ENCODE peak calls at places on chromosomes 11 and 22, in eight cellular contexts. One of them, this sample, is unnamed.
A peak's percentile ranks its signal among the peaks of the same experiment; 100 is the strongest.

GRCh38 chr11:6856871-6857270 is 6.0 kb upstream of the OR10A2 start:
- DNase-seq in stomach: no peak
- DNase-seq in astrocyte: no peak
- DNase-seq in heart left ventricle: no peak
- DNase-seq in HFF-Myc: no peak
- DNase-seq in endothelial cell of umbilical vein: no peak
- DNase-seq in astrocyte of the spinal cord: no peak
- DNase-seq in astrocyte of the cerebellum: no peak
- DNase-seq in this sample: peak; percentile 48

GRCh38 chr11:133997556-133997955 is 40.8 kb upstream of the IGSF9B start:
- DNase-seq in stomach: no peak
- DNase-seq in astrocyte: no peak
- DNase-seq in heart left ventricle: no peak
- DNase-seq in HFF-Myc: no peak
- DNase-seq in endothelial cell of umbilical vein: no peak
- DNase-seq in astrocyte of the spinal cord: no peak
- DNase-seq in astrocyte of the cerebellum: no peak
- DNase-seq in this sample: no peak

GRCh38 chr22:28021998-28022660 is 103.1 kb upstream of the PITPNB start:
- DNase-seq in stomach: peak; percentile 21
- DNase-seq in astrocyte: no peak
- DNase-seq in heart left ventricle: no peak
- DNase-seq in HFF-Myc: no peak
- DNase-seq in endothelial cell of umbilical vein: no peak
- DNase-seq in astrocyte of the spinal cord: no peak
- DNase-seq in astrocyte of the cerebellum: no peak
- DNase-seq in this sample: no peak

GRCh38 chr11:1336836-1337646 is 27.6 kb upstream of the TOLLIP start:
- DNase-seq in stomach: no peak
- DNase-seq in astrocyte: no peak
- DNase-seq in heart left ventricle: peak; percentile 56
- DNase-seq in HFF-Myc: no peak
- DNase-seq in endothelial cell of umbilical vein: no peak
- DNase-seq in astrocyte of the spinal cord: no peak
- DNase-seq in astrocyte of the cerebellum: no peak
- DNase-seq in this sample: no peak

GRCh38 chr11:59219836-59220235 is 7.1 kb upstream of the MPEG1 start:
- DNase-seq in stomach: no peak
- DNase-seq in astrocyte: no peak
- DNase-seq in heart left ventricle: no peak
- DNase-seq in HFF-Myc: no peak
- DNase-seq in endothelial cell of umbilical vein: no peak
- DNase-seq in astrocyte of the spinal cord: no peak
- DNase-seq in astrocyte of the cerebellum: no peak
- DNase-seq in this sample: peak; percentile 38

GRCh38 chr11:72380132-72380503 is 54.2 kb downstream of the CLPB start:
- DNase-seq in stomach: no peak
- DNase-seq in astrocyte: peak; percentile 10
- DNase-seq in heart left ventricle: no peak
- DNase-seq in HFF-Myc: no peak
- DNase-seq in endothelial cell of umbilical vein: no peak
- DNase-seq in astrocyte of the spinal cord: no peak
- DNase-seq in astrocyte of the cerebellum: no peak
- DNase-seq in this sample: no peak

GRCh38 chr11:112555491-112556364 is 295.1 kb upstream of the PLET1 start:
- DNase-seq in stomach: peak; percentile 77
- DNase-seq in astrocyte: peak; percentile 4
- DNase-seq in heart left ventricle: peak; percentile 57
- DNase-seq in HFF-Myc: peak; percentile 16
- DNase-seq in endothelial cell of umbilical vein: peak; percentile 43
- DNase-seq in astrocyte of the spinal cord: peak; percentile 8
- DNase-seq in astrocyte of the cerebellum: no peak
- DNase-seq in this sample: peak; percentile 28

GRCh38 chr11:44817207-44817944 is 90.6 kb downstream of the TSPAN18 start:
- DNase-seq in stomach: no peak
- DNase-seq in astrocyte: peak; percentile 49
- DNase-seq in heart left ventricle: no peak
- DNase-seq in HFF-Myc: no peak
- DNase-seq in endothelial cell of umbilical vein: no peak
- DNase-seq in astrocyte of the spinal cord: peak; percentile 5
- DNase-seq in astrocyte of the cerebellum: no peak
- DNase-seq in this sample: peak; percentile 45

GRCh38 chr22:24424001-24424900 is 3.1 kb upstream of the ADORA2A start:
- DNase-seq in stomach: no peak
- DNase-seq in astrocyte: no peak
- DNase-seq in heart left ventricle: peak; percentile 30
- DNase-seq in HFF-Myc: no peak
- DNase-seq in endothelial cell of umbilical vein: no peak
- DNase-seq in astrocyte of the spinal cord: no peak
- DNase-seq in astrocyte of the cerebellum: no peak
- DNase-seq in this sample: no peak

GRCh38 chr11:43920598-43921419 is 21.6 kb upstream of the C11orf96 start:
- DNase-seq in stomach: peak; percentile 46
- DNase-seq in astrocyte: peak; percentile 100
- DNase-seq in heart left ventricle: peak; percentile 70
- DNase-seq in HFF-Myc: peak; percentile 89
- DNase-seq in endothelial cell of umbilical vein: peak; percentile 96
- DNase-seq in astrocyte of the spinal cord: peak; percentile 99
- DNase-seq in astrocyte of the cerebellum: peak; percentile 98
- DNase-seq in this sample: peak; percentile 100

GRCh38 chr11:69240332-69241074 is 53.5 kb upstream of the MYEOV start:
- DNase-seq in stomach: peak; percentile 49
- DNase-seq in astrocyte: no peak
- DNase-seq in heart left ventricle: no peak
- DNase-seq in HFF-Myc: no peak
- DNase-seq in endothelial cell of umbilical vein: no peak
- DNase-seq in astrocyte of the spinal cord: no peak
- DNase-seq in astrocyte of the cerebellum: no peak
- DNase-seq in this sample: peak; percentile 26

GRCh38 chr22:47564651-47565050 is 802.2 kb downstream of the TBC1D22A start:
- DNase-seq in stomach: no peak
- DNase-seq in astrocyte: no peak
- DNase-seq in heart left ventricle: no peak
- DNase-seq in HFF-Myc: no peak
- DNase-seq in endothelial cell of umbilical vein: no peak
- DNase-seq in astrocyte of the spinal cord: no peak
- DNase-seq in astrocyte of the cerebellum: no peak
- DNase-seq in this sample: no peak

GRCh38 chr11:32580967-32581366 is 2.7 kb upstream of the EIF3M start:
- DNase-seq in stomach: no peak
- DNase-seq in astrocyte: no peak
- DNase-seq in heart left ventricle: no peak
- DNase-seq in HFF-Myc: no peak
- DNase-seq in endothelial cell of umbilical vein: no peak
- DNase-seq in astrocyte of the spinal cord: no peak
- DNase-seq in astrocyte of the cerebellum: no peak
- DNase-seq in this sample: peak; percentile 37

GRCh38 chr11:11966826-11967668 is 41.4 kb downstream of the DKK3 start:
- DNase-seq in stomach: peak; percentile 79
- DNase-seq in astrocyte: no peak
- DNase-seq in heart left ventricle: peak; percentile 87
- DNase-seq in HFF-Myc: no peak
- DNase-seq in endothelial cell of umbilical vein: peak; percentile 49
- DNase-seq in astrocyte of the spinal cord: no peak
- DNase-seq in astrocyte of the cerebellum: no peak
- DNase-seq in this sample: peak; percentile 37

GRCh38 chr11:25981998-25982397 is 349.9 kb upstream of the ANO3 start:
- DNase-seq in stomach: no peak
- DNase-seq in astrocyte: peak; percentile 29
- DNase-seq in heart left ventricle: no peak
- DNase-seq in HFF-Myc: peak; percentile 53
- DNase-seq in endothelial cell of umbilical vein: peak; percentile 72
- DNase-seq in astrocyte of the spinal cord: peak; percentile 71
- DNase-seq in astrocyte of the cerebellum: peak; percentile 55
- DNase-seq in this sample: peak; percentile 84

GRCh38 chr11:63705526-63705925 is 24.2 kb downstream of the RTN3 start:
- DNase-seq in stomach: no peak
- DNase-seq in astrocyte: no peak
- DNase-seq in heart left ventricle: no peak
- DNase-seq in HFF-Myc: no peak
- DNase-seq in endothelial cell of umbilical vein: peak; percentile 49
- DNase-seq in astrocyte of the spinal cord: no peak
- DNase-seq in astrocyte of the cerebellum: no peak
- DNase-seq in this sample: no peak
- TF ChIP-seq CTCF in stomach: no peak
- TF ChIP-seq CTCF in astrocyte: no peak
- TF ChIP-seq CTCF in heart left ventricle: no peak
- TF ChIP-seq CTCF in HFF-Myc: no peak
- TF ChIP-seq CTCF in endothelial cell of umbilical vein: no peak
- TF ChIP-seq CTCF in astrocyte of the spinal cord: no peak
- TF ChIP-seq CTCF in astrocyte of the cerebellum: no peak
- TF ChIP-seq CTCF in this sample: no peak

GRCh38 chr11:123481647-123482046 is 51.6 kb downstream of the GRAMD1B start:
- DNase-seq in stomach: no peak
- DNase-seq in astrocyte: no peak
- DNase-seq in heart left ventricle: no peak
- DNase-seq in HFF-Myc: no peak
- DNase-seq in endothelial cell of umbilical vein: no peak
- DNase-seq in astrocyte of the spinal cord: no peak
- DNase-seq in astrocyte of the cerebellum: no peak
- DNase-seq in this sample: no peak

GRCh38 chr11:123479048-123479837 is 49.2 kb downstream of the GRAMD1B start:
- DNase-seq in stomach: no peak
- DNase-seq in astrocyte: no peak
- DNase-seq in heart left ventricle: no peak
- DNase-seq in HFF-Myc: no peak
- DNase-seq in endothelial cell of umbilical vein: no peak
- DNase-seq in astrocyte of the spinal cord: no peak
- DNase-seq in astrocyte of the cerebellum: no peak
- DNase-seq in this sample: no peak

GRCh38 chr11:123482225-123482624 is 52.2 kb downstream of the GRAMD1B start:
- DNase-seq in stomach: no peak
- DNase-seq in astrocyte: no peak
- DNase-seq in heart left ventricle: no peak
- DNase-seq in HFF-Myc: no peak
- DNase-seq in endothelial cell of umbilical vein: no peak
- DNase-seq in astrocyte of the spinal cord: no peak
- DNase-seq in astrocyte of the cerebellum: no peak
- DNase-seq in this sample: no peak

GRCh38 chr11:123478352-123478986 is 48.4 kb downstream of the GRAMD1B start:
- DNase-seq in stomach: peak; percentile 43
- DNase-seq in astrocyte: peak; percentile 62
- DNase-seq in heart left ventricle: peak; percentile 50
- DNase-seq in HFF-Myc: peak; percentile 71
- DNase-seq in endothelial cell of umbilical vein: peak; percentile 76
- DNase-seq in astrocyte of the spinal cord: peak; percentile 83
- DNase-seq in astrocyte of the cerebellum: peak; percentile 76
- DNase-seq in this sample: peak; percentile 85

GRCh38 chr11:123480290-123480815 is 50.3 kb downstream of the GRAMD1B start:
- DNase-seq in stomach: no peak
- DNase-seq in astrocyte: no peak
- DNase-seq in heart left ventricle: no peak
- DNase-seq in HFF-Myc: no peak
- DNase-seq in endothelial cell of umbilical vein: no peak
- DNase-seq in astrocyte of the spinal cord: no peak
- DNase-seq in astrocyte of the cerebellum: no peak
- DNase-seq in this sample: no peak
- H3K4me3 ChIP-seq in stomach: no peak overlapping the region
- H3K4me3 ChIP-seq in astrocyte: no peak overlapping the region
- H3K4me3 ChIP-seq in heart left ventricle: no peak overlapping the region
- H3K4me3 ChIP-seq in HFF-Myc: no peak overlapping the region
- H3K4me3 ChIP-seq in endothelial cell of umbilical vein: no peak overlapping the region
- H3K4me3 ChIP-seq in astrocyte of the spinal cord: no peak overlapping the region
- H3K4me3 ChIP-seq in astrocyte of the cerebellum: no peak overlapping the region
- H3K4me3 ChIP-seq in this sample: no peak overlapping the region

GRCh38 chr11:64856382-64857227 is 12.2 kb upstream of the CDC42BPG start:
- DNase-seq in stomach: peak; percentile 82
- DNase-seq in astrocyte: peak; percentile 72
- DNase-seq in heart left ventricle: peak; percentile 86
- DNase-seq in HFF-Myc: no peak
- DNase-seq in endothelial cell of umbilical vein: peak; percentile 86
- DNase-seq in astrocyte of the spinal cord: peak; percentile 62
- DNase-seq in astrocyte of the cerebellum: no peak
- DNase-seq in this sample: peak; percentile 90
- TF ChIP-seq CTCF in stomach: no peak
- TF ChIP-seq CTCF in astrocyte: no peak
- TF ChIP-seq CTCF in heart left ventricle: no peak
- TF ChIP-seq CTCF in HFF-Myc: no peak
- TF ChIP-seq CTCF in endothelial cell of umbilical vein: peak; percentile 16
- TF ChIP-seq CTCF in astrocyte of the spinal cord: no peak
- TF ChIP-seq CTCF in astrocyte of the cerebellum: no peak
- TF ChIP-seq CTCF in this sample: no peak

DNA sequence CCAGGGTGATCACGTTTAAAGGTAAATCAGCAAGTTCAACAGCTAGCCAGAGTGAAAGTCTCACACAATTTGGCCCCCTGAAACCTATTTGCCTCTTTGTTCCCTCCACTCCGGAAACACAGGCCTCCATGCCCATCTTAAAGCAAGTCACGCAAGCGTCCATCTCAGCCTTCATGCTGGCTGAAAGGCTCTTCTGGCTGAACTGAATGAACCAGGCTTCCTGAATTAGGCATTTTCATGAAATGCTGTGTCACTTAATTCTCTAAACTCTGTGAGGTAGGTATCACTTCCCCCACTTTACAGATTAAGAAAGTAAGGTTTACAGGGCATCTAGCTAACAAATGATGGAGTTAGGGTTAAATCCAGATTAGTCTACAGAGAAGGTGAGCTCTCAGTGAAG is 1.4 kb downstream of the SLC25A17 start:
- DNase-seq in stomach: no peak
- DNase-seq in astrocyte: no peak
- DNase-seq in heart left ventricle: no peak
- DNase-seq in HFF-Myc: no peak
- DNase-seq in endothelial cell of umbilical vein: no peak
- DNase-seq in astrocyte of the spinal cord: no peak
- DNase-seq in astrocyte of the cerebellum: no peak
- DNase-seq in this sample: no peak
- H3K4me3 ChIP-seq in stomach: peak overlapping the region; percentile 83
- H3K4me3 ChIP-seq in astrocyte: peak overlapping the region; percentile 97
- H3K4me3 ChIP-seq in heart left ventricle: no peak overlapping the region
- H3K4me3 ChIP-seq in HFF-Myc: peak overlapping the region; percentile 99
- H3K4me3 ChIP-seq in endothelial cell of umbilical vein: no peak overlapping the region
- H3K4me3 ChIP-seq in astrocyte of the spinal cord: no peak overlapping the region
- H3K4me3 ChIP-seq in astrocyte of the cerebellum: no peak overlapping the region
- H3K4me3 ChIP-seq in this sample: peak overlapping the region; percentile 99

GRCh38 chr22:26642465-26643367 is 14.7 kb upstream of the MIAT start:
- DNase-seq in stomach: peak; percentile 39
- DNase-seq in astrocyte: peak; percentile 36
- DNase-seq in heart left ventricle: peak; percentile 61
- DNase-seq in HFF-Myc: no peak
- DNase-seq in endothelial cell of umbilical vein: no peak
- DNase-seq in astrocyte of the spinal cord: peak; percentile 41
- DNase-seq in astrocyte of the cerebellum: no peak
- DNase-seq in this sample: no peak
- TF ChIP-seq CTCF in stomach: no peak
- TF ChIP-seq CTCF in astrocyte: no peak
- TF ChIP-seq CTCF in heart left ventricle: no peak
- TF ChIP-seq CTCF in HFF-Myc: no peak
- TF ChIP-seq CTCF in endothelial cell of umbilical vein: no peak
- TF ChIP-seq CTCF in astrocyte of the spinal cord: no peak
- TF ChIP-seq CTCF in astrocyte of the cerebellum: peak; percentile 3
- TF ChIP-seq CTCF in this sample: no peak

This sample was measured in fibroblast of mammary gland.